ENCODE peak calls at places on chromosomes 6 and 20, in six cellular contexts. W is HepG2, G is SK-N-SH, H is H1, B is GM12878, J is K562. N is an unnamed sample.

GRCh38 chr6:3610206-3610605 is 141.3 kb downstream of the PXDC1 start:
- DNase-seq in W (no peak), G (no peak), H (no peak), B (no peak), J (no peak), N (no peak)

GRCh38 chr6:26017567-26017966 is 55.0 kb downstream of the TRIM38 start:
- DNase-seq in W (no peak), G (no peak), H (no peak), B (no peak), J (no peak), N (no peak)

GRCh38 chr20:44279228-44279627 is 31.8 kb downstream of the FITM2 start:
- DNase-seq in W (no peak), G (no peak), H (no peak), B (no peak), J (no peak), N (no peak)

GRCh38 chr20:32945710-32946221 is 58.5 kb downstream of the SUN5 start:
- DNase-seq in W (peak), G (peak), H (no peak), B (no peak), J (no peak), N (peak)

GRCh38 chr6:135812085-135812526 is 39.4 kb upstream of the PDE7B start:
- DNase-seq in W (no peak), G (no peak), H (no peak), B (no peak), J (no peak), N (no peak)

GRCh38 chr6:26020291-26020982 is 57.8 kb downstream of the TRIM38 start:
- DNase-seq in W (no peak), G (peak), H (no peak), B (peak), J (peak), N (peak)

GRCh38 chr6:89162047-89162371 is 16.2 kb downstream of the PM20D2 start:
- DNase-seq in W (no peak), G (no peak), H (no peak), B (no peak), J (no peak), N (no peak)

GRCh38 chr6:159608961-159609673 is 83.9 kb downstream of the SOD2 start:
- DNase-seq in W (peak), G (no peak), H (peak), B (no peak), J (peak), N (peak)

GRCh38 chr6:38039497-38039896 is 220.0 kb downstream of the ZFAND3 start:
- DNase-seq in W (no peak), G (no peak), H (no peak), B (no peak), J (no peak), N (no peak)

GRCh38 chr20:62978559-62978938 is 26.0 kb downstream of the SLC17A9 start:
- DNase-seq in W (no peak), G (no peak), H (no peak), B (no peak), J (no peak), N (peak)

GRCh38 chr20:62979876-62980373 is 26.8 kb downstream of the BHLHE23 start:
- DNase-seq in W (no peak), G (no peak), H (no peak), B (no peak), J (no peak), N (no peak)

GRCh38 chr20:62975812-62976413 is 23.4 kb downstream of the SLC17A9 start:
- DNase-seq in W (no peak), G (no peak), H (no peak), B (no peak), J (no peak), N (no peak)

GRCh38 chr20:62979310-62979709 is 26.8 kb downstream of the SLC17A9 start:
- DNase-seq in W (no peak), G (no peak), H (no peak), B (no peak), J (no peak), N (no peak)

GRCh38 chr20:62977613-62978558 is 25.4 kb downstream of the SLC17A9 start:
- DNase-seq in W (no peak), G (peak), H (no peak), B (peak), J (peak), N (no peak)
- TF ChIP-seq GABPA in W (no peak), G (no peak), H (no peak), B (no peak), J (no peak), N (no peak)

GRCh38 chr6:36612101-36612625 is 18.0 kb downstream of the SRSF3 start:
- DNase-seq in W (no peak), G (no peak), H (no peak), B (no peak), J (no peak), N (no peak)
- TF ChIP-seq POLR2AphosphoS5 in W (no peak), G (no peak), H (no peak), B (no peak), J (no peak), N (no peak)

DNA sequence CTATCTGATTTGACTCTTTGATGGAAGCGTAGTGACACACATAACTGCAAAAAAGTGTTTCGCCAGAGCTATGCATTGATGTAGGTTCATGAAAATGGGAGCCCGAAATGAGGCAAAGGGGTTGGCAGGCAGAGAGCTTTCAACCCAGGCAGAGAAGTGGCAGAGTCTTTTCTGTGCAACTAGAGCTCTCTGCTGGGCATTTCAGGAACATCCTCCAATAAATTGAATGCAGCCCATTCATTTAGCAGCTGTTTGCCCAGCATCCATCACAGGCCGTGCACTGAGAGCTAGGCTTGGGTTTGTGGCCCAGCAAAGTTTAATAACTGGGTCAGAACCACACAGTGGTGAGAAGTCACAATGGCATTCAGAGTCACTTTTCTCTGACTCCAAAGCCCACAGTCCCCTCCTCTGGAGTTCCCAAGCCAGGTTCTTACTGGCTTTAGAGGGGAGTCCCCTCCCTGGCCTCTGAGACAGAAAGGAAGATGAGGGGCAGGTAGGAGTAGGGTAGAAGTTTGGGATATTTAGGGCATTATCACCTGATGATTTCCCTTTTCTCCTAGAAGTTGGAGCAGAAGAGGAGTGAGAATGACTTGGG is 31.8 kb upstream of the ELMO2 start:
- DNase-seq in W (peak), G (peak), H (peak), B (no peak), J (peak), N (no peak)
- TF ChIP-seq CTCF in W (peak), G (peak), H (peak), B (peak), J (peak), N (peak)

GRCh38 chr6:157455028-157455714 is 74.2 kb downstream of the ZDHHC14 start:
- DNase-seq in W (no peak), G (no peak), H (no peak), B (no peak), J (no peak), N (no peak)
- TF ChIP-seq GABPA in W (no peak), G (no peak), H (no peak), B (no peak), J (no peak), N (no peak)

DNA sequence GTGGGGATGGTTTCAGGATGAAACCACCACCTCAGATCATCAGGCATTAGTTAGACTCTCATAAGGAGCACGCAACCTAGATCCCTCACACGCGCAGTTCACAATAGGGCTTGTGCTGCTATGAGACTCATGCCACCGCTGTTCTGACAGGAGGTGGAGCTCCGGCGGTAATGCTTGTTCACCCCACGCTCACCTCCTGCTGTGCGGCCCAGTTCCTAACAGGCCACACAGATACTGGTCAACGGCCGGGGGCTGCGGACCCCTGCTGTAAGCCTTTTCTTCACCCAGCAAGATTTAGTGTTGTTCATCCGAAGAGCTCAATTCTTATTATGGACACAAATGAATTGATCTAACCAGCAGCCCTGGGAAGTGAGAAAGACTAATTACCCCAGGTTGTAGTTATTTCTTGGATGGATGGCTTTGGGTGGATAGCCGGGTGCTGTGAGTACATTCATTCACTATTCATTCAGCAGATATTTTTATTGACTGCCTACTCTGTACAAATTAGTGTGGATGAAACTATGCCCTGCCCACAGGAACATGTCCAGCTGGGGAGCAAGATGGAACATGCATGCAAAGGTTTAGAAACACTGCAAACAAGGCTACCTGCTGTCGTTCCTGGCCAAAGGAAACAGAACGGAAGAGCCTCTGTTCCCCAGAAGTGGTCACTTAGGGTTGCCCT is 57.2 kb downstream of the RIOK1 start:
- DNase-seq in W (peak), G (no peak), H (no peak), B (no peak), J (no peak), N (no peak)
- TF ChIP-seq POLR2AphosphoS5 in W (no peak), G (no peak), H (no peak), B (no peak), J (no peak), N (no peak)

DNA sequence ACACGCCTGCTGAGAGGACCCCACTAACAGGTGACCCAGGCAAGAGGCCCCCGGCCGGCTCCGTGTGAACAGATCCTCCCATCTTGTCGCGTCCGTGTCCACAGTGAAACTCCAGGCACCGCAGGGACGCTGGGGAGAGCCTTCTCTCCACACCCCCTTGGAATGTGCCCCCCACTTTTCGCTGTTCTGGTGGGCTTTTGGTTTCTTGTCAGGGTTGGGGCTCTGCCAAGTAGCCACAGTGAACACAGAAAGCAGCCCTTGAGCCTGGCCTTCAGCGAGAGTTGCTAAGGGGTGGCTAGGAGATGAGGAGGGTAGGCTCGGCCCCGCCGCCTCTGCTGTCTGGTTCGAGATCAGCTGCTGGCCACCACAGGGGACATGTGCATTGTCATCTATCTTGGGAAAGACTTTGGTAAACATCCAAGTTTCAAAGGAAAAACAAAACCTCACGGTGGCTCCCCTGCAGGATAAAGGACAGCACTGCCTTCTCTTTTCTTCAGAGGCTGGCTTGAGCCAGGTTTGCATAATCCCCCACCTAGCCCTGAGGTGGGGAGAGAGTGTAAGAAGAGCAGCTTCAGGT is 22.7 kb downstream of the SYNDIG1 start:
- DNase-seq in W (peak), G (no peak), H (no peak), B (no peak), J (peak), N (no peak)
- TF ChIP-seq CTCF in W (no peak), G (no peak), H (peak), B (no peak), J (no peak), N (no peak)

GRCh38 chr20:19908586-19908985 is 108.6 kb upstream of the NAA20 start:
- DNase-seq in W (no peak), G (no peak), H (no peak), B (no peak), J (no peak), N (no peak)
- TF ChIP-seq GABPA in W (no peak), G (no peak), H (no peak), B (no peak), J (no peak), N (no peak)

GRCh38 chr6:16227605-16228004 is 10.8 kb upstream of the GMPR start:
- DNase-seq in W (no peak), G (no peak), H (no peak), B (no peak), J (peak), N (no peak)
- TF ChIP-seq POLR2AphosphoS5 in W (no peak), G (no peak), H (no peak), B (no peak), J (no peak), N (no peak)

GRCh38 chr20:20452254-20452676 is 84.4 kb downstream of the INSM1 start:
- DNase-seq in W (no peak), G (no peak), H (peak), B (peak), J (no peak), N (no peak)
- TF ChIP-seq CTCF in W (no peak), G (no peak), H (peak), B (no peak), J (no peak), N (no peak)

GRCh38 chr6:105836889-105837288 is 249.2 kb upstream of the PRDM1 start:
- DNase-seq in W (no peak), G (no peak), H (no peak), B (no peak), J (no peak), N (no peak)

GRCh38 chr6:105834548-105834947 is 251.6 kb upstream of the PRDM1 start:
- DNase-seq in W (no peak), G (no peak), H (no peak), B (no peak), J (no peak), N (no peak)

GRCh38 chr6:105838156-105838555 is 248.0 kb upstream of the PRDM1 start:
- DNase-seq in W (no peak), G (no peak), H (no peak), B (no peak), J (no peak), N (no peak)

GRCh38 chr6:105836379-105836778 is 249.8 kb upstream of the PRDM1 start:
- DNase-seq in W (no peak), G (no peak), H (no peak), B (no peak), J (no peak), N (no peak)

GRCh38 chr6:105835373-105835772 is 250.8 kb upstream of the PRDM1 start:
- DNase-seq in W (peak), G (no peak), H (peak), B (no peak), J (peak), N (no peak)
- TF ChIP-seq GABPA in W (no peak), G (no peak), H (no peak), B (no peak), J (no peak), N (no peak)

N was measured in HL-60.